ENCODE peak calls at places on chromosome 12, in nine cellular contexts. O is right atrium auricular region, T is body of pancreas, L is A549, B is hepatocyte, X is fibroblast of lung, C is HepG2, S is lower leg skin, I is coronary artery. F is an unnamed sample.
A peak's percentile ranks its signal among the peaks of the same experiment; 100 is the strongest.

GRCh38 chr12:11658796-11659195 is 9.3 kb downstream of the ETV6 start:
- DNase-seq in O (no peak), T (no peak), L (no peak), B (no peak), X (peak; percentile 94), C (no peak), S (no peak), I (no peak), F (peak; percentile 55)

GRCh38 chr12:60174476-60174875 is 578.6 kb downstream of the SLC16A7 start:
- DNase-seq in O (no peak), T (no peak), L (no peak), B (no peak), X (peak; percentile 76), C (no peak), S (no peak), I (no peak), F (peak; percentile 8)

GRCh38 chr12:81758421-81759214 is 532 bp downstream of the PPFIA2 start:
- DNase-seq in O (no peak), T (no peak), L (no peak), B (peak; percentile 54), X (peak; percentile 55), C (no peak), S (no peak), I (no peak), F (no peak)

GRCh38 chr12:63826002-63826585 is 18.4 kb upstream of the SRGAP1 start:
- DNase-seq in O (no peak), T (no peak), L (peak; percentile 72), B (peak; percentile 66), X (peak; percentile 56), C (peak; percentile 56), S (no peak), I (no peak), F (peak; percentile 51)

GRCh38 chr12:107309020-107309419 is 215.7 kb upstream of the CRY1 start:
- DNase-seq in O (no peak), T (no peak), L (no peak), B (no peak), X (no peak), C (no peak), S (no peak), I (no peak), F (no peak)

GRCh38 chr12:54562720-54563356 is 13.4 kb downstream of the PDE1B start:
- DNase-seq in O (no peak), T (no peak), L (no peak), B (no peak), X (no peak), C (no peak), S (no peak), I (no peak), F (no peak)

GRCh38 chr12:44873898-44874297 is 2.2 kb downstream of the NELL2 start:
- DNase-seq in O (no peak), T (no peak), L (no peak), B (peak; percentile 18), X (peak; percentile 8), C (no peak), S (no peak), I (no peak), F (no peak)

GRCh38 chr12:3282271-3282670 is 205.1 kb downstream of the TSPAN9 start:
- DNase-seq in O (no peak), T (no peak), L (no peak), B (no peak), X (no peak), C (no peak), S (no peak), I (no peak), F (no peak)

GRCh38 chr12:32270818-32271710 is 128.3 kb upstream of the FGD4 start:
- DNase-seq in O (no peak), T (no peak), L (no peak), B (peak; percentile 44), X (peak; percentile 77), C (peak; percentile 24), S (no peak), I (no peak), F (no peak)

GRCh38 chr12:33357181-33357580 is 82.4 kb downstream of the SYT10 start:
- DNase-seq in O (no peak), T (no peak), L (no peak), B (no peak), X (no peak), C (no peak), S (no peak), I (no peak), F (no peak)

GRCh38 chr12:80837342-80837978 is 100.3 kb downstream of the LIN7A start:
- DNase-seq in O (no peak), T (no peak), L (peak; percentile 6), B (peak; percentile 62), X (peak; percentile 69), C (peak; percentile 61), S (no peak), I (no peak), F (peak; percentile 66)

GRCh38 chr12:94427520-94428381 is 31.9 kb downstream of the CEP83 start:
- DNase-seq in O (no peak), T (peak; percentile 31), L (no peak), B (peak; percentile 21), X (peak; percentile 89), C (no peak), S (no peak), I (no peak), F (peak; percentile 85)

GRCh38 chr12:107436376-107436775 is 249.2 kb upstream of the PWP1 start:
- DNase-seq in O (no peak), T (no peak), L (peak; percentile 15), B (peak; percentile 24), X (peak; percentile 89), C (peak; percentile 21), S (no peak), I (no peak), F (peak; percentile 72)

GRCh38 chr12:90170740-90171139 is 462.1 kb upstream of the ATP2B1 start:
- DNase-seq in O (no peak), T (no peak), L (no peak), B (no peak), X (no peak), C (no peak), S (no peak), I (no peak), F (no peak)
- TF ChIP-seq CTCF in O (no peak), T (no peak), L (no peak), B (no peak), X (no peak), C (no peak), S (no peak), I (no peak), F (no peak)

DNA sequence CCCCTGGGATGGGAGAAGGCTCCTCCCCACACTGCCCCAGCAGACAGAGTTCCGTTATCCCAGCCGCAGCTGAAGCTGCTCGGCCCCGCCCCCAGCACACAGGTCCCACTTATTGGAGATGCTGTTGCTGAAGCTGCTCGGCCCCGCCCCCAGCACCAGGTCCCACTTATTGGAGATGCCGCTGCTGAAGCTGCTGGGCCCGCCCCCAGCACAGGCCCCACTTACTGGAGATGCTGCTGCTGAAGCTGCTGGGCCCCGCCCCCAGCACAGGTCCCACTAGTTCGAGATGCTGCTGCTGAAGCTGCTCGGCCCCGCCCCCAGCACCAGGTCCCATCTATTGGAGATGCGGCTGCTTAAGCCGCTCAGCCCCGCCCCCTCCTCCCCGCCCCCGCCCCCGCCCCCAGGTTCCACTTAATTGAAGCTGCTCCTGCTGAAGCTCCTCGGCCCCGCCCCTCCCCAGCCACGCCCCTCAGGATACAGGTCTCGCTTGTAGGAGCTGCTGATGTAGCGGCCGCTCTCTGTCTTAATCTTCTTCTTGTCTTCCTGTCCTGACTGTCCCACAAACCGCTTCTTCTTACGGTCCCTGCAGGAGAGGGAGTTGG is 12.0 kb downstream of the CFAP73 start:
- DNase-seq in O (no peak), T (no peak), L (peak; percentile 48), B (no peak), X (peak; percentile 52), C (no peak), S (no peak), I (no peak), F (no peak)
- H3K4me3 ChIP-seq in O (no peak overlapping the region), T (no peak overlapping the region), L (no peak overlapping the region), B (no peak overlapping the region), X (no peak overlapping the region), C (no peak overlapping the region), S (no peak overlapping the region), I (no peak overlapping the region), F (no peak overlapping the region)

DNA sequence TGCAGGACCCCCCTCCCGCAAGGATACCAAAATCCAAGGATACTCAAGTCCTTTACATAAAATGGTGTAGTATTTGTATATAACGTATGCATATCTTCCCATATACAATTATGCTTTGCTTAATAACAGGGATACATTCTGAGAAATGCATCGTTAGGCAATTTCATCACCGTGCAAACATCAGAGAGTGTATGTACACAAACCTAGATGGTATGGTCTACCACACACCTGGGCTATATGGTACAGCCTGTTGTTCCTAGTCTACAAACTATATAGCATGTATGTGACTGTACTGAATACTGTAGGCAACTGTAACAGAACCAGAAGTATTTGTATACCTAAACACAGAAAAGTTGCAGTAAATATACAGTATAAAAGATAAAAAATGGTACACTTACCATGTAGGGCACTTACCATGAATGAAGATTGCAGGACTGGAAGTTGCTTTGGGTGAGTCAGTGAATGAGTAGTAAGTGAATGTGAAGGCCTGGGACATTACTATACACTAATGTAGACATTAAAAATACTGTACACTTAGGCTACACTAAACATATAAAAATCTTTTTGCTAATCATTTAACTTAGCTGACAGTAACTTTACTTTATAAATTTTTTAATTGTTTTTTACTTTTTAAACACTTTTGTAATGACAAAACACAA is 141.1 kb downstream of the SLC41A2 start:
- DNase-seq in O (no peak), T (no peak), L (no peak), B (no peak), X (no peak), C (no peak), S (no peak), I (no peak), F (no peak)
- TF ChIP-seq CTCF in O (no peak), T (no peak), L (no peak), B (no peak), X (no peak), C (no peak), S (no peak), I (no peak), F (no peak)

GRCh38 chr12:49131051-49131972 is at the start of gene TUBA1B:
- DNase-seq in O (peak; percentile 93), T (peak; percentile 92), L (peak; percentile 76), B (peak; percentile 96), X (peak; percentile 86), C (peak; percentile 65), S (peak; percentile 98), I (peak; percentile 93), F (peak; percentile 53)

GRCh38 chr12:49126852-49127763 is 4.1 kb downstream of the TUBA1B start:
- DNase-seq in O (no peak), T (no peak), L (no peak), B (no peak), X (no peak), C (no peak), S (no peak), I (no peak), F (no peak)

GRCh38 chr12:49130151-49131050 is 794 bp downstream of the TUBA1B start:
- DNase-seq in O (peak; percentile 94), T (peak; percentile 93), L (peak; percentile 84), B (peak; percentile 97), X (peak; percentile 91), C (peak; percentile 85), S (peak; percentile 98), I (peak; percentile 95), F (peak; percentile 80)

GRCh38 chr12:49131973-49132461 is 822 bp upstream of the TUBA1B start:
- DNase-seq in O (no peak), T (no peak), L (peak; percentile 41), B (peak; percentile 18), X (peak; percentile 55), C (no peak), S (no peak), I (no peak), F (no peak)

GRCh38 chr12:49129332-49130150 is 1.7 kb downstream of the TUBA1B start:
- DNase-seq in O (no peak), T (no peak), L (no peak), B (no peak), X (no peak), C (no peak), S (no peak), I (no peak), F (no peak)
- H3K4me3 ChIP-seq in O (peak overlapping the region; percentile 88), T (peak overlapping the region; percentile 96), L (peak overlapping the region; percentile 93), B (peak overlapping the region; percentile 41), X (peak overlapping the region; percentile 94), C (peak overlapping the region; percentile 38), S (peak overlapping the region; percentile 98), I (peak overlapping the region; percentile 100), F (peak overlapping the region; percentile 99)

F was measured in astrocyte of the cerebellum.